ENCODE peak calls at places on chromosomes 16 and 17, in four cellular contexts. One of them, this sample, is unnamed.

GRCh38 chr16:35102780-35103403 is 1643.5 kb downstream of the TP53TG3F start:
- DNase-seq in PC-3: no peak
- DNase-seq in transverse colon: no peak
- DNase-seq in heart right ventricle: no peak
- DNase-seq in this sample: no peak

GRCh38 chr16:30658731-30659506 is 688 bp downstream of the FBRS start:
- DNase-seq in transverse colon: no peak
- DNase-seq in heart right ventricle: peak; percentile 80
- DNase-seq in PC-3: peak; percentile 94
- DNase-seq in this sample: no peak

GRCh38 chr16:59540621-59541020 is 806.5 kb upstream of the GOT2 start:
- DNase-seq in heart right ventricle: no peak
- DNase-seq in transverse colon: no peak
- DNase-seq in PC-3: peak; percentile 10
- DNase-seq in this sample: no peak

GRCh38 chr16:14539631-14540030 is 90.4 kb downstream of the PARN start:
- DNase-seq in PC-3: no peak
- DNase-seq in transverse colon: no peak
- DNase-seq in heart right ventricle: no peak
- DNase-seq in this sample: no peak

GRCh38 chr17:353213-353837 is 718 bp upstream of the RPH3AL start:
- DNase-seq in heart right ventricle: no peak
- DNase-seq in transverse colon: no peak
- DNase-seq in PC-3: no peak
- DNase-seq in this sample: no peak

GRCh38 chr17:17398188-17398927 is 78.4 kb upstream of the MED9 start:
- DNase-seq in heart right ventricle: peak; percentile 63
- DNase-seq in transverse colon: no peak
- DNase-seq in PC-3: no peak
- DNase-seq in this sample: no peak

GRCh38 chr17:74239169-74239568 is 25.8 kb downstream of the TTYH2 start:
- DNase-seq in transverse colon: peak; percentile 44
- DNase-seq in heart right ventricle: no peak
- DNase-seq in PC-3: no peak
- DNase-seq in this sample: no peak

GRCh38 chr16:75506567-75506966 is 11.3 kb upstream of the CHST6 start:
- DNase-seq in PC-3: peak; percentile 89
- DNase-seq in heart right ventricle: no peak
- DNase-seq in transverse colon: peak; percentile 55
- DNase-seq in this sample: no peak

GRCh38 chr16:11004351-11004750 is 60.0 kb downstream of the CLEC16A start:
- DNase-seq in transverse colon: no peak
- DNase-seq in PC-3: no peak
- DNase-seq in heart right ventricle: no peak
- DNase-seq in this sample: no peak

GRCh38 chr17:41308918-41309359 is at the start of gene KRTAP16-1:
- DNase-seq in PC-3: no peak
- DNase-seq in transverse colon: no peak
- DNase-seq in heart right ventricle: no peak
- DNase-seq in this sample: no peak

GRCh38 chr17:41315204-41315794 is at the start of gene KRTAP17-1:
- DNase-seq in PC-3: no peak
- DNase-seq in transverse colon: no peak
- DNase-seq in heart right ventricle: no peak
- DNase-seq in this sample: no peak

GRCh38 chr17:41308251-41308917 is 725 bp downstream of the KRTAP16-1 start:
- DNase-seq in transverse colon: peak; percentile 63
- DNase-seq in heart right ventricle: peak; percentile 70
- DNase-seq in PC-3: no peak
- DNase-seq in this sample: peak; percentile 72

GRCh38 chr17:41307647-41308046 is 1.5 kb downstream of the KRTAP16-1 start:
- DNase-seq in PC-3: no peak
- DNase-seq in heart right ventricle: no peak
- DNase-seq in transverse colon: no peak
- DNase-seq in this sample: no peak

GRCh38 chr17:41311111-41311510 is 2.0 kb upstream of the KRTAP16-1 start:
- DNase-seq in heart right ventricle: no peak
- DNase-seq in PC-3: no peak
- DNase-seq in transverse colon: no peak
- DNase-seq in this sample: no peak
- H3K4me3 ChIP-seq in heart right ventricle: no peak overlapping the region
- H3K4me3 ChIP-seq in PC-3: no peak overlapping the region
- H3K4me3 ChIP-seq in transverse colon: no peak overlapping the region
- H3K4me3 ChIP-seq in this sample: no peak overlapping the region

GRCh38 chr17:63133489-63133888 is 167.5 kb downstream of the TANC2 start:
- DNase-seq in PC-3: no peak
- DNase-seq in transverse colon: no peak
- DNase-seq in heart right ventricle: no peak
- DNase-seq in this sample: no peak
- H3K4me1 ChIP-seq in PC-3: no peaks in the 10 kb centered on the region
- H3K4me1 ChIP-seq in transverse colon: no peaks in the 10 kb centered on the region
- H3K4me1 ChIP-seq in heart right ventricle: no peaks in the 10 kb centered on the region
- H3K4me1 ChIP-seq in this sample: no peaks in the 10 kb centered on the region

GRCh38 chr17:7296189-7296861 is 1.9 kb upstream of the YBX2 start:
- DNase-seq in PC-3: peak; percentile 83
- DNase-seq in heart right ventricle: peak; percentile 88
- DNase-seq in transverse colon: peak; percentile 88
- DNase-seq in this sample: peak; percentile 68
- H3K4me3 ChIP-seq in PC-3: peak overlapping the region; percentile 46
- H3K4me3 ChIP-seq in heart right ventricle: peak overlapping the region; percentile 21
- H3K4me3 ChIP-seq in transverse colon: peak overlapping the region; percentile 26
- H3K4me3 ChIP-seq in this sample: no peak overlapping the region

DNA sequence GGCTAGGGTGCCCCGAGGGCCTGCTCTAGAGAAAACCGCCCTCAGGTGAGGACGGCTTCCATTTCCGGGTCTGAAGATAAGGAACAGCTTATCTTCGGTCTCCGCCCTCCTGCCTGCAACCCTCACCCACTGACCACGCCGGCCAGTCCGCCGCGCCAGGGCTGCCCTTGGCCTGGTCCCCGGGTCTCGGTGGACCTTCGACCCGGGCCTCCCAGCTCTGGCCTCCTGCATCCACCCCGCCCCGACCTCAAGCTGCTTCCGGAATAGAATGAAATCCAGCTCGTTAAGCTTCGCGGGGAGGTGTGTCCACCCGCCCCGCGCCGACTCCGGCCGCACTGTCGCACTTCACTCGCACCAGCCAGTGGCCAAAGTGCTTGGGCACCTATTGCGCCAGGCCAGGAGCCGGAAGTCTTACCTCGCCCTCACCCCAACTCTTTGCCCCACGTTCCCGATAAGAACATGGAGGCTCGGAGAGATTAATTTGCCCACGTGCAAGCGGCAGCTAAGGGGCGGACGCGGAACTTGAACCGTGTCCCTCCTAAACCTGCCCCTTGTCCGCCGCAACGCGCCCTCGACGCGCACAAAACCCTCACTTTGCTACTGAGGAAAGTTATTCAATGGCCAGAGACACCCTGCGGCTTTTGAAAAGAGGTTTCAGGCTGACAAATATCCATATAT is 742 bp upstream of the MMP15 start:
- DNase-seq in heart right ventricle: peak; percentile 52
- DNase-seq in transverse colon: peak; percentile 91
- DNase-seq in PC-3: no peak
- DNase-seq in this sample: peak; percentile 9
- H3K4me1 ChIP-seq in heart right ventricle: peaks cover 84% of the 10 kb centered on the region
- H3K4me1 ChIP-seq in transverse colon: peaks cover 50% of the 10 kb centered on the region
- H3K4me1 ChIP-seq in PC-3: peaks cover 29% of the 10 kb centered on the region
- H3K4me1 ChIP-seq in this sample: peaks cover 16% of the 10 kb centered on the region

GRCh38 chr17:77571141-77571540 is 387.4 kb upstream of the TNRC6C start:
- DNase-seq in heart right ventricle: no peak
- DNase-seq in transverse colon: no peak
- DNase-seq in PC-3: no peak
- DNase-seq in this sample: no peak

GRCh38 chr17:77572851-77573250 is 385.7 kb upstream of the TNRC6C start:
- DNase-seq in transverse colon: no peak
- DNase-seq in PC-3: no peak
- DNase-seq in heart right ventricle: no peak
- DNase-seq in this sample: no peak

GRCh38 chr17:77570565-77570898 is 388.0 kb upstream of the TNRC6C start:
- DNase-seq in transverse colon: no peak
- DNase-seq in heart right ventricle: no peak
- DNase-seq in PC-3: no peak
- DNase-seq in this sample: no peak

GRCh38 chr17:77571562-77571981 is 386.9 kb upstream of the TNRC6C start:
- DNase-seq in PC-3: no peak
- DNase-seq in transverse colon: no peak
- DNase-seq in heart right ventricle: no peak
- DNase-seq in this sample: peak; percentile 23

DNA sequence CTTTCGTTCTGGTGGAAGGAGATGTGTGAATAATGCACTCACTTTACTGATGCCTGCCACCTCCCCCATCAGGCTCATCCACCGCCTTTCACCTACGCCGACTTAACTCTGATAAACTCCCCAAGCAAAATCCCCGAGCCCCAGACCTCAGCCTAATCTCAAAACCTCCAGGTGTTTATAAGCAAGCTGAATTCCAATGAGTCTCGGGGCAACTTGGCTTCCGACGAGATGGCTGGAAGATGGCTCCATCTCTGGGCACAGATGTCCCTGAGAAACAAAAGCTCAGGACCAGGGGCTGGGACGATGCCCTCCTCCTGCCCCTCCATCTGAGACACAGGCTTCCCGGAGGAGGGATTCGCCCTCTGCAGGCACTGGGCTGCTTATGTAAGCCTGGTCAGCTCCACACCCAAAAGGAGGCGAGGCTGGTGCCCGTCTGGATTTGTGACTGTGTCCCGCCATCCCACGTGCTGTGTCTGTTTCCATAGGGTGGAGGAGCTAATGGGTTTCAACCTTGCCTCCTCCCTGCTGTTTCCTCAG is 386.4 kb upstream of the TNRC6C start:
- DNase-seq in PC-3: no peak
- DNase-seq in heart right ventricle: no peak
- DNase-seq in transverse colon: no peak
- DNase-seq in this sample: no peak
- H3K4me3 ChIP-seq in PC-3: no peak overlapping the region
- H3K4me3 ChIP-seq in heart right ventricle: peak overlapping the region; percentile 33
- H3K4me3 ChIP-seq in transverse colon: peak overlapping the region; percentile 14
- H3K4me3 ChIP-seq in this sample: no peak overlapping the region

GRCh38 chr17:82882715-82883446 is 43.1 kb upstream of the ZNF750 start:
- DNase-seq in transverse colon: peak; percentile 70
- DNase-seq in PC-3: no peak
- DNase-seq in heart right ventricle: no peak
- DNase-seq in this sample: peak; percentile 86

GRCh38 chr17:82883461-82884031 is 43.7 kb upstream of the ZNF750 start:
- DNase-seq in PC-3: no peak
- DNase-seq in transverse colon: no peak
- DNase-seq in heart right ventricle: no peak
- DNase-seq in this sample: no peak

GRCh38 chr17:82887255-82888164 is 47.7 kb upstream of the ZNF750 start:
- DNase-seq in transverse colon: no peak
- DNase-seq in heart right ventricle: peak; percentile 8
- DNase-seq in PC-3: no peak
- DNase-seq in this sample: no peak

GRCh38 chr17:82884341-82884871 is 44.6 kb upstream of the ZNF750 start:
- DNase-seq in transverse colon: no peak
- DNase-seq in PC-3: no peak
- DNase-seq in heart right ventricle: no peak
- DNase-seq in this sample: peak; percentile 65

GRCh38 chr17:82884923-82885322 is 45.1 kb upstream of the ZNF750 start:
- DNase-seq in PC-3: no peak
- DNase-seq in heart right ventricle: no peak
- DNase-seq in transverse colon: peak; percentile 36
- DNase-seq in this sample: peak; percentile 43
- H3K4me1 ChIP-seq in PC-3: peaks cover 40% of the 10 kb centered on the region
- H3K4me1 ChIP-seq in heart right ventricle: peaks cover 75% of the 10 kb centered on the region
- H3K4me1 ChIP-seq in transverse colon: peaks cover 42% of the 10 kb centered on the region
- H3K4me1 ChIP-seq in this sample: peaks cover 55% of the 10 kb centered on the region

DNA sequence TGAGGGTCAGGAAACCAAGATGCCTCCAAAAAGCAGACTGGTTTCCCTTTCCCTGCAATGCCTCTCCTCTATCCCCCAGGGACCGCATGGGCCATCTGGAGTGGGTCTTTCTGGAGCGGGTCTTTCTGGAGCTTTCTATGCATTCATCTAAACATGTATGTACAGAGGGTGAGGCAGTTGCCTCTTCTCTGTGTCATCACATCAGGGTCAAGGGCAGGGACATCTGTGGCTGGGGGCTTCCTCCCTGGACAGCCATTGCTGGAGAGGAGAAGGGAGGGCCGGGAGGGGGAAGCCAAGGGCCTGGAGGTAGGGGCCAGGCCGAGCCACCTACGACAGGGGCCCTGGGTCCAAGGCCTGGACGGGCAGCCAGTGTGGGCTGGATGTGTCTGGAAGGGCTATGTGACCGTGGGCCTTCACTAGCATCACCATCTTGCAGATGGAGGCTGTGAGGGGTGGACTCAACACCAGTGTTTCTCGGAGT is 840 bp downstream of the ADCY7 start:
- DNase-seq in transverse colon: no peak
- DNase-seq in PC-3: no peak
- DNase-seq in heart right ventricle: no peak
- DNase-seq in this sample: no peak
- H3K4me3 ChIP-seq in transverse colon: peak overlapping the region; percentile 47
- H3K4me3 ChIP-seq in PC-3: no peak overlapping the region
- H3K4me3 ChIP-seq in heart right ventricle: peak overlapping the region; percentile 49
- H3K4me3 ChIP-seq in this sample: peak overlapping the region; percentile 98

GRCh38 chr17:63917646-63918045 is 993 bp downstream of the GH1 start:
- DNase-seq in PC-3: no peak
- DNase-seq in transverse colon: no peak
- DNase-seq in heart right ventricle: no peak
- DNase-seq in this sample: no peak
- H3K4me1 ChIP-seq in PC-3: no peaks in the 10 kb centered on the region
- H3K4me1 ChIP-seq in transverse colon: no peaks in the 10 kb centered on the region
- H3K4me1 ChIP-seq in heart right ventricle: peaks cover 10% of the 10 kb centered on the region
- H3K4me1 ChIP-seq in this sample: peaks cover 8% of the 10 kb centered on the region

This sample was measured in CD8-positive, alpha-beta memory T cell.